ENCODE peak calls at places on chromosomes 6 and 20, in six cellular contexts. One of them, this sample, is unnamed.

GRCh38 chr6:157661652-157662051 is 161.4 kb upstream of the SNX9 start:
- DNase-seq in HL-60: no peak
- DNase-seq in type B pancreatic cell: no peak
- DNase-seq in AG09319: no peak
- DNase-seq in BJ: no peak
- DNase-seq in AG04450: no peak
- DNase-seq in this sample: no peak

GRCh38 chr6:33794910-33795615 is 6.1 kb upstream of the LEMD2 start:
- DNase-seq in HL-60: no peak
- DNase-seq in type B pancreatic cell: no peak
- DNase-seq in AG09319: no peak
- DNase-seq in BJ: no peak
- DNase-seq in AG04450: no peak
- DNase-seq in this sample: no peak

GRCh38 chr6:36302227-36302976 is 32.5 kb downstream of the PNPLA1 start:
- DNase-seq in HL-60: peak; percentile 95
- DNase-seq in type B pancreatic cell: peak; percentile 86
- DNase-seq in AG09319: peak; percentile 64
- DNase-seq in BJ: peak; percentile 26
- DNase-seq in AG04450: peak; percentile 72
- DNase-seq in this sample: peak; percentile 93

GRCh38 chr6:151016107-151016506 is 150.6 kb downstream of the MTHFD1L start:
- DNase-seq in HL-60: peak; percentile 7
- DNase-seq in type B pancreatic cell: no peak
- DNase-seq in AG09319: no peak
- DNase-seq in BJ: no peak
- DNase-seq in AG04450: no peak
- DNase-seq in this sample: no peak

GRCh38 chr6:147081210-147081609 is 123.0 kb upstream of the STXBP5 start:
- DNase-seq in HL-60: no peak
- DNase-seq in type B pancreatic cell: no peak
- DNase-seq in AG09319: no peak
- DNase-seq in BJ: no peak
- DNase-seq in AG04450: no peak
- DNase-seq in this sample: no peak

GRCh38 chr20:41268917-41269652 is 48.4 kb downstream of the ZHX3 start:
- DNase-seq in HL-60: no peak
- DNase-seq in type B pancreatic cell: no peak
- DNase-seq in AG09319: no peak
- DNase-seq in BJ: no peak
- DNase-seq in AG04450: no peak
- DNase-seq in this sample: no peak

GRCh38 chr6:111658445-111659154 is 52.9 kb upstream of the TRAF3IP2 start:
- DNase-seq in HL-60: no peak
- DNase-seq in type B pancreatic cell: no peak
- DNase-seq in AG09319: no peak
- DNase-seq in BJ: no peak
- DNase-seq in AG04450: no peak
- DNase-seq in this sample: no peak

GRCh38 chr6:89895273-89895874 is 1.1 kb downstream of the GJA10 start:
- DNase-seq in HL-60: peak; percentile 11
- DNase-seq in type B pancreatic cell: no peak
- DNase-seq in AG09319: peak; percentile 1
- DNase-seq in BJ: no peak
- DNase-seq in AG04450: peak; percentile 20
- DNase-seq in this sample: peak; percentile 77

GRCh38 chr6:149158076-149158475 is 159.4 kb upstream of the TAB2 start:
- DNase-seq in HL-60: no peak
- DNase-seq in type B pancreatic cell: no peak
- DNase-seq in AG09319: no peak
- DNase-seq in BJ: no peak
- DNase-seq in AG04450: no peak
- DNase-seq in this sample: no peak

GRCh38 chr6:166381733-166382499 is 824 bp downstream of the MPC1 start:
- DNase-seq in HL-60: peak; percentile 76
- DNase-seq in type B pancreatic cell: peak; percentile 83
- DNase-seq in AG09319: no peak
- DNase-seq in BJ: no peak
- DNase-seq in AG04450: no peak
- DNase-seq in this sample: peak; percentile 67

GRCh38 chr6:69774740-69775350 is 22.0 kb downstream of the LMBRD1 start:
- DNase-seq in HL-60: no peak
- DNase-seq in type B pancreatic cell: no peak
- DNase-seq in AG09319: no peak
- DNase-seq in BJ: no peak
- DNase-seq in AG04450: no peak
- DNase-seq in this sample: no peak

GRCh38 chr6:30263734-30264133 is 50.5 kb upstream of the TRIM26 start:
- DNase-seq in HL-60: no peak
- DNase-seq in type B pancreatic cell: no peak
- DNase-seq in AG09319: no peak
- DNase-seq in BJ: peak; percentile 44
- DNase-seq in AG04450: no peak
- DNase-seq in this sample: no peak

GRCh38 chr20:34573541-34573940 is 15.0 kb downstream of the MAP1LC3A start:
- DNase-seq in HL-60: no peak
- DNase-seq in type B pancreatic cell: peak; percentile 43
- DNase-seq in AG09319: no peak
- DNase-seq in BJ: no peak
- DNase-seq in AG04450: no peak
- DNase-seq in this sample: no peak

GRCh38 chr6:144878577-144878976 is 593.4 kb downstream of the UTRN start:
- DNase-seq in HL-60: no peak
- DNase-seq in type B pancreatic cell: no peak
- DNase-seq in AG09319: no peak
- DNase-seq in BJ: no peak
- DNase-seq in AG04450: no peak
- DNase-seq in this sample: no peak

GRCh38 chr6:106750146-106750900 is 120.9 kb downstream of the QRSL1 start:
- DNase-seq in HL-60: no peak
- DNase-seq in type B pancreatic cell: no peak
- DNase-seq in AG09319: no peak
- DNase-seq in BJ: no peak
- DNase-seq in AG04450: no peak
- DNase-seq in this sample: no peak

GRCh38 chr6:106746660-106747059 is 117.3 kb downstream of the QRSL1 start:
- DNase-seq in HL-60: no peak
- DNase-seq in type B pancreatic cell: no peak
- DNase-seq in AG09319: no peak
- DNase-seq in BJ: peak; percentile 1
- DNase-seq in AG04450: no peak
- DNase-seq in this sample: no peak

GRCh38 chr6:106749611-106750010 is 120.2 kb downstream of the QRSL1 start:
- DNase-seq in HL-60: no peak
- DNase-seq in type B pancreatic cell: no peak
- DNase-seq in AG09319: no peak
- DNase-seq in BJ: no peak
- DNase-seq in AG04450: no peak
- DNase-seq in this sample: no peak

GRCh38 chr6:106747139-106747538 is 117.8 kb downstream of the QRSL1 start:
- DNase-seq in HL-60: no peak
- DNase-seq in type B pancreatic cell: no peak
- DNase-seq in AG09319: no peak
- DNase-seq in BJ: no peak
- DNase-seq in AG04450: no peak
- DNase-seq in this sample: no peak

DNA sequence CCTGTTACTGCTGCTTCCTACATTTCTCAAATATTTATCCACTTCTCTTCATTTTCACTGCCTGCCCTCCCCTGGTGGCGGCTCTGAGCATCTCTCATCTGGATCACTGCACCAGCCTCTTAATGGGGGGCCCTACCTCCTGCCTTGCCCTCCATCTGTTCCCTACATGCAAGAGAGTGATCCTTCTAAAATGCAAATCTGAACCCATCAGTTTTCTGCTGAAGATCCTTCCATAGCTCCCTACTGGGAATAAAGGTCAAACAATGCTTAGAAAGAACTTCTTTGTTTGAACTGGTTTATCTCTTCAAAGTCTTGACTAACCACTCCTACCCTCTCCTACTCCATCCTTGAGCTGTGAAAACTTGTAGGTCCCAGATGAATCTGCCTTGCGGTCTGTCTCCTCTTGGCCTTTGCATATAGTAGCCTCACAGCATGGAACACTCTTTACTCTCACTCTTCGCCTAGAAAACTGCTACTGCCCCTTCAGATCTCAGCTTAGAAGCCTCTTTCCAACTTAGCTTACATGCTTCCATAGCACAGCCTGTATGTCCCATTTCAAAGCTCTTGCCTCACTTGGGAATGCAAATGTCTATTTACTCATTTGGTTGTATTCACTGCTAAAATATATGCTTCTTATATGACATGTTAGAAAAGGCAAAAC is 119.3 kb downstream of the QRSL1 start:
- DNase-seq in HL-60: no peak
- DNase-seq in type B pancreatic cell: no peak
- DNase-seq in AG09319: no peak
- DNase-seq in BJ: no peak
- DNase-seq in AG04450: no peak
- DNase-seq in this sample: no peak
- TF ChIP-seq CTCF in HL-60: no peak
- TF ChIP-seq CTCF in type B pancreatic cell: peak; percentile 48
- TF ChIP-seq CTCF in AG09319: no peak
- TF ChIP-seq CTCF in BJ: no peak
- TF ChIP-seq CTCF in AG04450: peak; percentile 7
- TF ChIP-seq CTCF in this sample: peak; percentile 15

GRCh38 chr6:139628220-139628619 is 253.8 kb upstream of the CITED2 start:
- DNase-seq in HL-60: no peak
- DNase-seq in type B pancreatic cell: no peak
- DNase-seq in AG09319: no peak
- DNase-seq in BJ: no peak
- DNase-seq in AG04450: no peak
- DNase-seq in this sample: no peak

GRCh38 chr6:139627091-139627490 is 252.6 kb upstream of the CITED2 start:
- DNase-seq in HL-60: no peak
- DNase-seq in type B pancreatic cell: no peak
- DNase-seq in AG09319: no peak
- DNase-seq in BJ: no peak
- DNase-seq in AG04450: no peak
- DNase-seq in this sample: no peak

GRCh38 chr6:139625081-139625939 is 250.9 kb upstream of the CITED2 start:
- DNase-seq in HL-60: peak; percentile 38
- DNase-seq in type B pancreatic cell: no peak
- DNase-seq in AG09319: no peak
- DNase-seq in BJ: no peak
- DNase-seq in AG04450: no peak
- DNase-seq in this sample: no peak

GRCh38 chr6:139625998-139626975 is 251.8 kb upstream of the CITED2 start:
- DNase-seq in HL-60: peak; percentile 93
- DNase-seq in type B pancreatic cell: no peak
- DNase-seq in AG09319: no peak
- DNase-seq in BJ: no peak
- DNase-seq in AG04450: no peak
- DNase-seq in this sample: peak; percentile 13

GRCh38 chr6:139623382-139623781 is 248.9 kb upstream of the CITED2 start:
- DNase-seq in HL-60: no peak
- DNase-seq in type B pancreatic cell: no peak
- DNase-seq in AG09319: no peak
- DNase-seq in BJ: no peak
- DNase-seq in AG04450: no peak
- DNase-seq in this sample: no peak
- TF ChIP-seq CTCF in HL-60: no peak
- TF ChIP-seq CTCF in type B pancreatic cell: no peak
- TF ChIP-seq CTCF in AG09319: no peak
- TF ChIP-seq CTCF in BJ: no peak
- TF ChIP-seq CTCF in AG04450: no peak
- TF ChIP-seq CTCF in this sample: no peak

GRCh38 chr20:43842126-43843020 is 72.3 kb upstream of the TOX2 start:
- DNase-seq in HL-60: no peak
- DNase-seq in type B pancreatic cell: no peak
- DNase-seq in AG09319: no peak
- DNase-seq in BJ: no peak
- DNase-seq in AG04450: no peak
- DNase-seq in this sample: no peak

GRCh38 chr20:43837856-43838702 is 76.6 kb upstream of the TOX2 start:
- DNase-seq in HL-60: no peak
- DNase-seq in type B pancreatic cell: no peak
- DNase-seq in AG09319: no peak
- DNase-seq in BJ: no peak
- DNase-seq in AG04450: no peak
- DNase-seq in this sample: no peak

GRCh38 chr20:43838703-43839060 is 76.0 kb upstream of the TOX2 start:
- DNase-seq in HL-60: no peak
- DNase-seq in type B pancreatic cell: no peak
- DNase-seq in AG09319: no peak
- DNase-seq in BJ: no peak
- DNase-seq in AG04450: no peak
- DNase-seq in this sample: no peak

GRCh38 chr20:43839793-43840199 is 74.9 kb upstream of the TOX2 start:
- DNase-seq in HL-60: no peak
- DNase-seq in type B pancreatic cell: no peak
- DNase-seq in AG09319: no peak
- DNase-seq in BJ: no peak
- DNase-seq in AG04450: no peak
- DNase-seq in this sample: no peak

GRCh38 chr20:43840382-43841070 is 74.1 kb upstream of the TOX2 start:
- DNase-seq in HL-60: peak; percentile 49
- DNase-seq in type B pancreatic cell: no peak
- DNase-seq in AG09319: no peak
- DNase-seq in BJ: no peak
- DNase-seq in AG04450: no peak
- DNase-seq in this sample: no peak
- TF ChIP-seq CTCF in HL-60: no peak
- TF ChIP-seq CTCF in type B pancreatic cell: peak; percentile 54
- TF ChIP-seq CTCF in AG09319: peak; percentile 45
- TF ChIP-seq CTCF in BJ: peak; percentile 52
- TF ChIP-seq CTCF in AG04450: peak; percentile 56
- TF ChIP-seq CTCF in this sample: no peak

GRCh38 chr20:63498950-63499332 is at the start of gene EEF1A2:
- DNase-seq in HL-60: no peak
- DNase-seq in type B pancreatic cell: peak; percentile 66
- DNase-seq in AG09319: no peak
- DNase-seq in BJ: no peak
- DNase-seq in AG04450: no peak
- DNase-seq in this sample: peak; percentile 64
- TF ChIP-seq CTCF in HL-60: no peak
- TF ChIP-seq CTCF in type B pancreatic cell: no peak
- TF ChIP-seq CTCF in AG09319: no peak
- TF ChIP-seq CTCF in BJ: peak; percentile 31
- TF ChIP-seq CTCF in AG04450: no peak
- TF ChIP-seq CTCF in this sample: no peak